ENCODE peak calls at places on chromosomes 2 and 18, in ten cellular contexts. T, C, Z, M, D, O, R, G, I and E are unnamed samples.

GRCh38 chr2:35355056-35355455 is 1000.5 kb upstream of the CRIM1 start:
- DNase-seq in T (no peak), C (no peak), Z (no peak), M (no peak), D (no peak), O (no peak), R (no peak), G (no peak), I (no peak), E (no peak)

GRCh38 chr2:187547353-187547979 is 6.8 kb downstream of the TFPI start:
- DNase-seq in T (no peak), C (peak; percentile 96), Z (peak; percentile 82), M (peak; percentile 91), D (no peak), O (no peak), R (peak; percentile 62), G (no peak), I (no peak), E (peak; percentile 34)

GRCh38 chr2:160752475-160753330 is 259.1 kb upstream of the RBMS1 start:
- DNase-seq in T (no peak), C (peak; percentile 58), Z (no peak), M (peak; percentile 57), D (no peak), O (no peak), R (no peak), G (no peak), I (no peak), E (no peak)

GRCh38 chr2:27663160-27663462 is 303 bp downstream of the SUPT7L start:
- DNase-seq in T (no peak), C (no peak), Z (no peak), M (no peak), D (no peak), O (no peak), R (no peak), G (peak; percentile 74), I (no peak), E (no peak)

GRCh38 chr2:200171761-200172482 is 134.6 kb upstream of the SPATS2L start:
- DNase-seq in T (no peak), C (no peak), Z (no peak), M (no peak), D (no peak), O (no peak), R (no peak), G (no peak), I (no peak), E (no peak)

GRCh38 chr18:79901665-79902064 is 49.8 kb downstream of the SLC66A2 start:
- DNase-seq in T (peak; percentile 40), C (no peak), Z (no peak), M (no peak), D (no peak), O (no peak), R (no peak), G (no peak), I (no peak), E (no peak)

GRCh38 chr2:3814846-3815245 is 111.5 kb downstream of the DCDC2C start:
- DNase-seq in T (peak; percentile 65), C (no peak), Z (no peak), M (no peak), D (no peak), O (no peak), R (no peak), G (no peak), I (no peak), E (no peak)

GRCh38 chr2:134917219-134917957 is 1.2 kb upstream of the CCNT2 start:
- DNase-seq in T (peak; percentile 88), C (peak; percentile 12), Z (no peak), M (no peak), D (peak; percentile 24), O (peak; percentile 32), R (peak; percentile 16), G (no peak), I (peak; percentile 11), E (peak; percentile 70)

GRCh38 chr2:106344302-106344701 is 123.9 kb downstream of the RGPD3 start:
- DNase-seq in T (no peak), C (no peak), Z (no peak), M (no peak), D (no peak), O (no peak), R (no peak), G (no peak), I (no peak), E (no peak)

GRCh38 chr2:23525137-23525765 is 140.3 kb downstream of the KLHL29 start:
- DNase-seq in T (no peak), C (no peak), Z (no peak), M (no peak), D (no peak), O (no peak), R (no peak), G (no peak), I (no peak), E (peak; percentile 52)

GRCh38 chr2:23526114-23526513 is 141.1 kb downstream of the KLHL29 start:
- DNase-seq in T (no peak), C (no peak), Z (no peak), M (no peak), D (no peak), O (no peak), R (no peak), G (no peak), I (no peak), E (no peak)

GRCh38 chr2:23522726-23523410 is 137.9 kb downstream of the KLHL29 start:
- DNase-seq in T (no peak), C (no peak), Z (no peak), M (no peak), D (no peak), O (no peak), R (no peak), G (no peak), I (no peak), E (no peak)

GRCh38 chr2:23524261-23524706 is 139.3 kb downstream of the KLHL29 start:
- DNase-seq in T (no peak), C (no peak), Z (no peak), M (peak; percentile 37), D (no peak), O (peak; percentile 27), R (no peak), G (no peak), I (no peak), E (peak; percentile 89)

GRCh38 chr2:23523651-23524260 is 138.8 kb downstream of the KLHL29 start:
- DNase-seq in T (no peak), C (no peak), Z (no peak), M (no peak), D (no peak), O (peak; percentile 29), R (no peak), G (no peak), I (no peak), E (peak; percentile 79)
- TF ChIP-seq POLR2A in T (no peak), C (no peak), Z (no peak), M (no peak), D (no peak), O (no peak), R (no peak), G (no peak), I (no peak), E (no peak)

DNA sequence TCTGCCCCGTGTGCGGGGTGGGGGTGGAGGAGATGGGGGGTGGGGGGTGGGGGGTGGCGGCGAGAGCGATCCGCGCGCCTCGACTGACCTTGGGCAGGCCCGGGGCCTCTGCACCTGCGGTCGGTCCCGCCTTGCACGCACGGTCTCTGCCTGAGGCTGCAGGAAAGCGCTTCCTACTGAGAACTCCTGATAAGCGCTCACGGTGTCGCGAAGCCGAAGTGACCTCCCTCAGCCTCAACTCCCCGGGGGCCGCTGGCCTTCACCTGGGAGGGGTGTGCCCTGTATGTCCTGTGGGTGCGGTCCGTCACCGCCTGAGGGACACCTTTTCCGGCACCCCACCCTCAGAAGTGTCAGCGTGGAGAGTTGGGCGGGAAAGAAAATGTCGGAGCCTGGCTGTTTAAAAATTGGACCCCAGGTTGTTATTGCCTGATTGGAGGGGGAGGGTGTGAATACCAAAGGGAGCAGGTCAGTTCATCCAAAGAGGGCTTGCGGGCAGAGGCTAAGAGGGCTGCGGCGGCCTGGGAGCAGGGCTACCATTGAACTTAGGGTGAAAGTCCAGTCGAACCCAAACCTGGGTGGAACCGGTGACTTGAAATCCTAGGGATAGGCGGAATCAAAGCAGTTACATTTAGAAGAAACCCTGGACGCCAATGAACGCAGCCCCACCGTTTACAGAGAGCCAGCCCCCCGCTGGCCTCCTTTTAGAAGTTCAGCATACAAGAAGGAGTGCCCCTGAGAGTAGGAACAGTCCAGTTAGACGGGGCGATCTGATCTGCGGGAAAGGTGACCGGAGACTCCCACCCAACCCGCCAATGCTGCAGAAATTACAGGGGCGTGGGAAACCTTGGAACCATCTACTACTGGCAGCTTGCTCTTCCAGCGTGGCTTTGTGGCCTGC is 1.2 kb downstream of the MAL start:
- DNase-seq in T (no peak), C (no peak), Z (no peak), M (no peak), D (no peak), O (no peak), R (no peak), G (peak; percentile 59), I (no peak), E (no peak)
- H3K27ac ChIP-seq in T (no peak overlapping the region), C (no peak overlapping the region), Z (peak overlapping the region; percentile 85), M (no peak overlapping the region), D (no peak overlapping the region), O (no peak overlapping the region), R (peak overlapping the region; percentile 61), G (peak overlapping the region; percentile 60), I (no peak overlapping the region), E (no peak overlapping the region)

GRCh38 chr2:203707530-203707929 is 1.1 kb downstream of the CD28 start:
- DNase-seq in T (no peak), C (no peak), Z (no peak), M (no peak), D (no peak), O (no peak), R (no peak), G (no peak), I (no peak), E (no peak)
- H3K4me1 ChIP-seq in T (no peaks in the 10 kb centered on the region), C (no peaks in the 10 kb centered on the region), Z (peaks cover 5% of the 10 kb centered on the region), M (peaks cover 2% of the 10 kb centered on the region), D (no peaks in the 10 kb centered on the region), O (no peaks in the 10 kb centered on the region), R (peaks cover 4% of the 10 kb centered on the region), G (no peaks in the 10 kb centered on the region), I (peaks cover 43% of the 10 kb centered on the region), E (peaks cover 13% of the 10 kb centered on the region)

GRCh38 chr18:13565228-13565627 is 161.1 kb downstream of the FAM210A start:
- DNase-seq in T (no peak), C (no peak), Z (no peak), M (no peak), D (peak; percentile 71), O (no peak), R (peak; percentile 69), G (no peak), I (no peak), E (no peak)

GRCh38 chr18:13564579-13564978 is 161.8 kb downstream of the FAM210A start:
- DNase-seq in T (no peak), C (no peak), Z (peak; percentile 40), M (no peak), D (peak; percentile 54), O (no peak), R (peak; percentile 65), G (no peak), I (no peak), E (no peak)

GRCh38 chr18:13563390-13563805 is 163.0 kb downstream of the FAM210A start:
- DNase-seq in T (no peak), C (no peak), Z (peak; percentile 37), M (no peak), D (no peak), O (no peak), R (no peak), G (no peak), I (no peak), E (peak; percentile 57)

GRCh38 chr18:13560306-13560705 is 166.1 kb downstream of the FAM210A start:
- DNase-seq in T (no peak), C (no peak), Z (no peak), M (no peak), D (no peak), O (no peak), R (no peak), G (no peak), I (no peak), E (no peak)

GRCh38 chr18:13562494-13563029 is 163.8 kb downstream of the FAM210A start:
- DNase-seq in T (no peak), C (no peak), Z (no peak), M (no peak), D (no peak), O (no peak), R (no peak), G (no peak), I (no peak), E (no peak)
- TF ChIP-seq POLR2A in T (no peak), C (no peak), Z (no peak), M (no peak), D (no peak), O (no peak), R (no peak), G (no peak), I (no peak), E (no peak)